ENCODE peak calls at places on chromosomes 5 and 9, in six cellular contexts. O, Q, V, T, Z and M are unnamed samples.

GRCh38 chr9:116939605-116940004 is 252.5 kb downstream of the TRIM32 start:
- DNase-seq in T (no peak), Q (no peak), Z (no peak), O (no peak), V (no peak), M (peak; percentile 52)

GRCh38 chr9:119963258-119963797 is 594.1 kb upstream of the BRINP1 start:
- DNase-seq in Z (no peak), V (no peak), T (no peak), Q (no peak), O (no peak), M (peak; percentile 2)

GRCh38 chr9:91119147-91119546 is 242.6 kb downstream of the AUH start:
- DNase-seq in V (no peak), O (no peak), T (no peak), Z (no peak), Q (no peak), M (no peak)

GRCh38 chr9:113624721-113625120 is 161.2 kb downstream of the RGS3 start:
- DNase-seq in O (no peak), Q (no peak), T (no peak), Z (no peak), V (no peak), M (peak; percentile 84)

GRCh38 chr5:14204011-14204670 is 61.0 kb downstream of the TRIO start:
- DNase-seq in O (no peak), V (no peak), Z (no peak), Q (no peak), T (no peak), M (no peak)

GRCh38 chr9:137085918-137086530 is 761 bp upstream of the MAN1B1 start:
- DNase-seq in V (no peak), Q (peak; percentile 87), Z (peak; percentile 54), T (no peak), O (no peak), M (peak; percentile 32)

GRCh38 chr9:114631166-114631565 is 20.1 kb downstream of the TMEM268 start:
- DNase-seq in O (no peak), Z (no peak), V (no peak), T (no peak), Q (no peak), M (no peak)

GRCh38 chr5:96942911-96943310 is 7.0 kb downstream of the LNPEP start:
- DNase-seq in V (no peak), T (no peak), Z (no peak), O (no peak), Q (no peak), M (no peak)

GRCh38 chr5:124655211-124655880 is 91.1 kb downstream of the ZNF608 start:
- DNase-seq in V (no peak), Z (no peak), Q (no peak), O (no peak), T (no peak), M (no peak)

GRCh38 chr5:146891511-146891910 is 13.0 kb upstream of the PPP2R2B start:
- DNase-seq in T (no peak), V (no peak), O (no peak), Z (no peak), Q (no peak), M (no peak)

GRCh38 chr5:157857821-157858526 is 971 bp downstream of the CLINT1 start:
- DNase-seq in Z (peak; percentile 36), V (peak; percentile 8), T (no peak), Q (no peak), O (no peak), M (peak; percentile 29)

GRCh38 chr5:116626272-116626723 is 51.7 kb upstream of the SEMA6A start:
- DNase-seq in O (no peak), Z (no peak), V (no peak), T (no peak), Q (peak; percentile 81), M (peak; percentile 17)

GRCh38 chr9:32398207-32398606 is 13.8 kb downstream of the ACO1 start:
- DNase-seq in Q (no peak), O (no peak), V (no peak), T (no peak), Z (no peak), M (no peak)

GRCh38 chr9:107481035-107481434 is 8.5 kb downstream of the KLF4 start:
- DNase-seq in V (no peak), Q (no peak), O (no peak), Z (no peak), T (no peak), M (no peak)

GRCh38 chr9:130639866-130640555 is 24.4 kb upstream of the PRDM12 start:
- DNase-seq in V (no peak), T (no peak), O (no peak), Q (no peak), Z (no peak), M (no peak)

GRCh38 chr9:115198018-115198417 is 80.1 kb upstream of the TNC start:
- DNase-seq in T (no peak), Z (no peak), Q (no peak), V (no peak), O (no peak), M (peak; percentile 79)

GRCh38 chr9:96087669-96088299 is 212.3 kb downstream of the ERCC6L2 start:
- DNase-seq in V (no peak), Q (no peak), T (peak; percentile 25), Z (no peak), O (no peak), M (no peak)

GRCh38 chr5:137148128-137148527 is 351.0 kb downstream of the SPOCK1 start:
- DNase-seq in Z (no peak), T (no peak), V (no peak), Q (no peak), O (no peak), M (no peak)

GRCh38 chr5:72307573-72307967 is 12.5 kb downstream of the MRPS27 start:
- DNase-seq in O (no peak), Q (no peak), V (no peak), T (no peak), Z (no peak), M (no peak)

GRCh38 chr5:45774528-45774927 is 78.3 kb upstream of the HCN1 start:
- DNase-seq in Z (no peak), Q (no peak), V (no peak), O (no peak), T (no peak), M (no peak)

GRCh38 chr5:141050622-141051525 is at the start of gene PCDHB1:
- DNase-seq in Q (no peak), V (no peak), O (no peak), Z (no peak), T (no peak), M (no peak)

GRCh38 chr9:133118568-133118967 is 2.5 kb downstream of the RALGDS start:
- DNase-seq in Q (no peak), T (no peak), V (no peak), O (no peak), Z (no peak), M (no peak)

GRCh38 chr9:113998529-113999255 is 79.4 kb downstream of the AMBP start:
- DNase-seq in T (no peak), V (no peak), O (no peak), Z (no peak), Q (no peak), M (no peak)

GRCh38 chr5:95070453-95070852 is 214.4 kb downstream of the MCTP1 start:
- DNase-seq in V (no peak), O (no peak), Q (no peak), Z (no peak), T (no peak), M (no peak)

GRCh38 chr5:180455872-180456271 is 38.3 kb upstream of the CNOT6 start:
- DNase-seq in Q (no peak), O (no peak), T (no peak), Z (no peak), V (no peak), M (no peak)

GRCh38 chr5:151931260-151931659 is 6.6 kb upstream of the GLRA1 start:
- DNase-seq in Q (no peak), V (no peak), T (no peak), Z (no peak), O (no peak), M (no peak)

GRCh38 chr9:125843646-125844045 is 96.5 kb downstream of the PBX3 start:
- DNase-seq in Z (no peak), O (no peak), V (no peak), Q (no peak), T (no peak), M (no peak)

GRCh38 chr5:142881076-142881466 is 110.9 kb downstream of the ARHGAP26 start:
- DNase-seq in V (no peak), O (no peak), T (no peak), Q (no peak), Z (peak; percentile 18), M (peak; percentile 35)

GRCh38 chr5:131790550-131790949 is 6.3 kb downstream of the FNIP1 start:
- DNase-seq in T (no peak), Z (no peak), O (no peak), Q (no peak), V (no peak), M (no peak)

GRCh38 chr5:13921573-13921972 is 22.9 kb downstream of the DNAH5 start:
- DNase-seq in O (no peak), T (no peak), V (no peak), Z (no peak), Q (no peak), M (no peak)

GRCh38 chr5:62477801-62478200 is 65.2 kb downstream of the IPO11 start:
- DNase-seq in T (no peak), Q (no peak), Z (no peak), O (no peak), V (no peak), M (no peak)

GRCh38 chr5:2123874-2124273 is 241.1 kb upstream of the IRX4 start:
- DNase-seq in Q (no peak), O (no peak), Z (no peak), T (no peak), V (no peak), M (no peak)

GRCh38 chr9:13615660-13616615 is 336.4 kb upstream of the MPDZ start:
- DNase-seq in Z (no peak), T (no peak), O (no peak), Q (no peak), V (no peak), M (no peak)

GRCh38 chr5:147460380-147460779 is 49.5 kb downstream of the DPYSL3 start:
- DNase-seq in V (no peak), Q (no peak), Z (no peak), O (no peak), T (no peak), M (no peak)

GRCh38 chr5:177508837-177509236 is 789 bp downstream of the DOK3 start:
- DNase-seq in Q (peak; percentile 43), Z (peak; percentile 67), V (peak; percentile 53), O (no peak), T (no peak), M (no peak)

GRCh38 chr9:7154650-7155049 is 396.9 kb downstream of the KDM4C start:
- DNase-seq in Z (no peak), V (no peak), T (no peak), Q (no peak), O (no peak), M (no peak)

GRCh38 chr5:80967500-80968181 is 7.5 kb downstream of the RASGRF2 start:
- DNase-seq in O (no peak), Q (no peak), V (no peak), T (no peak), Z (no peak), M (peak; percentile 96)

GRCh38 chr5:94540856-94541494 is 77.4 kb downstream of the KIAA0825 start:
- DNase-seq in Q (no peak), Z (no peak), V (no peak), O (no peak), T (no peak), M (no peak)